ENCODE peak calls at places on chromosomes 13 and 19, in six cellular contexts. O is GM23248, H is hepatocyte, R is neural progenitor cell, J is SK-N-SH, B is OCI-LY7. K is an unnamed sample.

GRCh38 chr13:106099765-106100164 is 435.7 kb downstream of the EFNB2 start:
- DNase-seq in B (no peak), R (peak; percentile 38), J (no peak), H (no peak), O (no peak), K (no peak)

GRCh38 chr13:106597190-106597589 is 29.3 kb upstream of the ARGLU1 start:
- DNase-seq in H (no peak), O (peak; percentile 24), B (no peak), R (no peak), J (no peak), K (no peak)

GRCh38 chr13:41915096-41915495 is 45.8 kb downstream of the VWA8 start:
- DNase-seq in R (no peak), H (no peak), B (no peak), J (no peak), O (peak; percentile 52), K (no peak)

GRCh38 chr19:5993516-5994406 is 15.8 kb upstream of the RANBP3 start:
- DNase-seq in R (no peak), J (peak; percentile 93), H (no peak), B (no peak), O (no peak), K (no peak)

GRCh38 chr13:41500501-41500900 is 43.2 kb downstream of the RGCC start:
- DNase-seq in O (peak; percentile 55), R (no peak), B (peak; percentile 77), H (no peak), J (no peak), K (peak; percentile 34)

GRCh38 chr13:26980099-26981031 is 191.2 kb downstream of the USP12 start:
- DNase-seq in H (no peak), O (no peak), B (no peak), J (no peak), R (no peak), K (no peak)

GRCh38 chr13:40187836-40188591 is 478.4 kb downstream of the FOXO1 start:
- DNase-seq in R (no peak), J (no peak), H (no peak), B (no peak), O (peak; percentile 51), K (no peak)

GRCh38 chr13:29125145-29125933 is 305.2 kb downstream of the MTUS2 start:
- DNase-seq in B (no peak), R (no peak), J (no peak), H (no peak), O (no peak), K (peak; percentile 6)

GRCh38 chr19:2625434-2625833 is 77.1 kb downstream of the GNG7 start:
- DNase-seq in J (no peak), H (no peak), R (no peak), B (no peak), O (no peak), K (no peak)

GRCh38 chr19:14073925-14074838 is 1.6 kb downstream of the MISP3 start:
- DNase-seq in O (peak; percentile 59), H (peak; percentile 62), B (peak; percentile 36), J (peak; percentile 67), R (no peak), K (no peak)

GRCh38 chr19:55640043-55640576 is 692 bp upstream of the ZNF580 start:
- DNase-seq in O (peak; percentile 93), B (peak; percentile 41), H (no peak), R (peak; percentile 50), J (peak; percentile 83), K (no peak)

GRCh38 chr19:13011653-13012389 is 16.5 kb downstream of the NFIX start:
- DNase-seq in B (no peak), R (no peak), H (no peak), J (no peak), O (peak; percentile 38), K (no peak)

GRCh38 chr19:23241433-23241832 is 8.8 kb downstream of the ZNF724 start:
- DNase-seq in O (peak; percentile 27), B (peak; percentile 41), R (no peak), H (no peak), J (no peak), K (no peak)

GRCh38 chr19:367561-367960 is 23.0 kb upstream of the MIER2 start:
- DNase-seq in B (no peak), R (no peak), O (no peak), J (no peak), H (no peak), K (no peak)

GRCh38 chr13:21077360-21078353 is 16.3 kb upstream of the LATS2 start:
- DNase-seq in O (no peak), B (no peak), J (no peak), H (no peak), R (no peak), K (no peak)

GRCh38 chr19:1247747-1248453 is 483 bp upstream of the MIDN start:
- DNase-seq in H (peak; percentile 88), J (peak; percentile 60), R (peak; percentile 69), B (no peak), O (peak; percentile 87), K (no peak)

GRCh38 chr19:49064768-49065611 is at the start of gene NTF4:
- DNase-seq in R (peak; percentile 88), J (peak; percentile 88), B (no peak), O (peak; percentile 50), H (peak; percentile 83), K (no peak)

GRCh38 chr19:3061214-3062161 is 807 bp downstream of the TLE5 start:
- DNase-seq in B (peak; percentile 83), J (peak; percentile 86), R (no peak), H (peak; percentile 67), O (peak; percentile 61), K (no peak)

GRCh38 chr19:1126984-1127760 is 23.4 kb downstream of the GPX4 start:
- DNase-seq in O (no peak), R (no peak), J (no peak), H (no peak), B (no peak), K (no peak)

GRCh38 chr19:55467236-55468053 is 2.9 kb upstream of the C19orf85 start:
- DNase-seq in O (peak; percentile 81), J (peak; percentile 90), B (peak; percentile 63), H (peak; percentile 76), R (peak; percentile 70), K (peak; percentile 47)

GRCh38 chr13:62357887-62358645 is 942.4 kb upstream of the PCDH20 start:
- DNase-seq in J (no peak), O (peak; percentile 21), H (peak; percentile 60), B (peak; percentile 74), R (peak; percentile 88), K (peak; percentile 33)

GRCh38 chr13:97307882-97308624 is 85.9 kb downstream of the MBNL2 start:
- DNase-seq in B (no peak), O (peak; percentile 62), R (peak; percentile 50), H (no peak), J (peak; percentile 45), K (no peak)

DNA sequence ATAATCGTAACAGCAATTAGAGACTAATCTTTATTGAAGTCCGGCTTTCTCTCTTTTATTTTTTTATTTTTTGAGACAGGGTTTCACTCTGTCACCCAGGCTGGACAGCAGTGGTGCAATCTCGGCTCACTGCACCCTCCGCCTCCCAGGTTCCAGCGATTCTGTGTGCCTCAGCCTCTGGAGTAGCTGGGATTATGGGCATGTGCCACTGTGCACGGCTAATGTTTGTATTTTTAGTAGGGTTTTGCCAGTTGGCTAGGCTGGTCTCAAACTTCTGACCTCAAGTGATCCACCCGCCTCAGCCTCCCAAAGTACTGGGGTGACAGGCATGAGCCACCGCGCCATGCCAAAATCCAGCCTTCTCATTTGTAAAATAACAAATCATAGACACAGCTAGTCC is 3.7 kb downstream of the APOC2 start:
- DNase-seq in J (no peak), H (no peak), B (no peak), R (no peak), O (no peak), K (no peak)
- TF ChIP-seq EZH2phosphoT487 in J (no peak), H (no peak), B (no peak), R (no peak), O (no peak), K (no peak)

DNA sequence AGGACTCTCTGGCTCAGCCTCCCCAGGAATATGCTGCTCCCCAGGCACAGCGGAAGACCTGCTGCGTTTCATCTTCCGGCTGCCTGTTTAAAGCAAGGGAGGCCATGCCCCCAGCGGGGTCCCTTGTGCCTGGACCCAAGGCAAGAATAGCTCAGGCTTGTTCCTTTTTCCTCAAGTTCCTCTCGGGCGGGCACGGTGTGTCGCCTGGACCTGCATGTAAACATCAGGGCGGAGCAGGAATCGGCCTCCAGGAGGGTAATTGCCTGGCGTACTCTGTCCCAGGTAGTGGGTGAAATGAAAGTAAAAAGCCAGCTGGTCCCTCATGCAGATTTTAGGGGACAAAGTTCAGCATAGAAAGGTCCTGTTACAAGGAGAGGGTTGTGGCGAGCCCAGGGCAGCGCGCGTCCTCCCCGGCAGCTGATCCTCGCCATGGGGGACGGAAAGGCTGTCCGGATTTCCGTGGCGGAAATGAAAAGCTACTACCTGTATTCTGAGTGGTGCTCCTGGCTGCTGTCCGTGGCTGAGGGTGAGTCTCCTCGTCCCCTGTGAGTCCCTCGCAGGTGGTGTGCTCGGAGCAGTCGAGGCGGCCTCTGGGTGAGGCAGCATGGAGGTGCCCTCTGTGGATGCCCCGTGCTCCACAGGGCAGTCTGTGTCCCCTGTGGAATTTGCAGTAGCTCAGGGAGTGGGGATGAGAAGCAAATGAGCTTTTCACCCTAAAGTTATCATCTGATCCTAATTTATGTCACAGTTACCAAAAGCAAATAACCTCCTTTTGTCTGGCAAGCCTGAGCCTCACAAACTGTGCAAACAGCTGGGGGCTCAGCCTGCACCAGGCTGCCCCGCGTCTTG is 16.2 kb downstream of the MCF2L start:
- DNase-seq in H (peak; percentile 65), B (no peak), J (no peak), O (no peak), R (no peak), K (no peak)
- H3K4me3 ChIP-seq in H (no peak overlapping the region), B (no peak overlapping the region), J (no peak overlapping the region), O (no peak overlapping the region), R (no peak overlapping the region), K (peak overlapping the region; percentile 57)

GRCh38 chr13:42992585-42993122 is 613 bp upstream of the EPSTI1 start:
- DNase-seq in H (no peak), J (no peak), B (peak; percentile 36), R (no peak), O (no peak), K (peak; percentile 48)

GRCh38 chr13:42994878-42995277 is 2.8 kb upstream of the EPSTI1 start:
- DNase-seq in J (no peak), B (no peak), H (no peak), O (no peak), R (no peak), K (no peak)

GRCh38 chr13:42999491-42999890 is 7.5 kb upstream of the EPSTI1 start:
- DNase-seq in J (no peak), H (no peak), B (no peak), O (no peak), R (no peak), K (no peak)

GRCh38 chr13:42997381-42997780 is 5.3 kb upstream of the EPSTI1 start:
- DNase-seq in H (no peak), R (no peak), B (no peak), J (no peak), O (peak; percentile 34), K (no peak)

DNA sequence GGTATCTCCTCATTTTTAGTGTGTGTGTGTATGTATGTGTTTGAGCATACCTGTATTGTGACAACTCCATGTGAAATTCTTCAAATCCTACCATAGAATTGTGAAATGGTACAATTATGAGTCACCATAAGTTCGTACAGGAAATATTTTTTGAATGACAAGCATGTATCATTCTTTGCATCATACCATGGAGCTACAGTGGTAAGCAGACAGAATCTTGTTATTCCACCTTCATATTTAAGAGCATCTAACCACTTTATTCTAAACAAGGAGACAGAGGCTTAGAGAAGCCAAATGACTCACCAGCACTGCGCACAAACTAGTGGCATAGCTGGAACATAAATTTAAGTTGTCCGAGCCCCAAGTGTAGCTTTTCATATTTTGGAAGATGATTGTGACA is 4.5 kb upstream of the EPSTI1 start:
- DNase-seq in H (no peak), O (peak; percentile 92), B (no peak), J (no peak), R (no peak), K (no peak)
- H3K27ac ChIP-seq in H (peak overlapping the region; percentile 26), O (peak overlapping the region; percentile 75), B (no peak overlapping the region), J (peak overlapping the region; percentile 39), R (no peak overlapping the region), K (no peak overlapping the region)

GRCh38 chr13:90256746-90257145 is 1090.7 kb upstream of the MIR17HG start:
- DNase-seq in O (no peak), H (no peak), R (no peak), J (no peak), B (no peak), K (no peak)
- TF ChIP-seq EZH2phosphoT487 in O (no peak), H (no peak), R (no peak), J (no peak), B (no peak), K (no peak)